ENCODE peak calls at places on chromosomes 13 and 19, in nine cellular contexts. One of them, this sample, is unnamed.

GRCh38 chr13:23505007-23505406 is 65.2 kb upstream of the TNFRSF19 start:
- DNase-seq in CD8-positive, alpha-beta T cell: no peak
- DNase-seq in OCI-LY7: no peak
- DNase-seq in naive thymus-derived CD4-positive, alpha-beta T cell: no peak
- DNase-seq in thoracic aorta: no peak
- DNase-seq in CD8-positive, alpha-beta memory T cell: no peak
- DNase-seq in mucosa of descending colon: no peak
- DNase-seq in neural progenitor cell: no peak
- DNase-seq in HCT116: no peak
- DNase-seq in this sample: no peak

GRCh38 chr19:10246511-10246910 is 5.5 kb upstream of the MRPL4 start:
- DNase-seq in CD8-positive, alpha-beta memory T cell: no peak
- DNase-seq in CD8-positive, alpha-beta T cell: no peak
- DNase-seq in neural progenitor cell: no peak
- DNase-seq in mucosa of descending colon: no peak
- DNase-seq in HCT116: no peak
- DNase-seq in OCI-LY7: peak; percentile 66
- DNase-seq in thoracic aorta: no peak
- DNase-seq in naive thymus-derived CD4-positive, alpha-beta T cell: no peak
- DNase-seq in this sample: no peak

GRCh38 chr19:3573162-3573857 is 566 bp downstream of the HMG20B start:
- DNase-seq in neural progenitor cell: peak; percentile 61
- DNase-seq in CD8-positive, alpha-beta memory T cell: no peak
- DNase-seq in CD8-positive, alpha-beta T cell: no peak
- DNase-seq in HCT116: no peak
- DNase-seq in OCI-LY7: peak; percentile 61
- DNase-seq in mucosa of descending colon: no peak
- DNase-seq in naive thymus-derived CD4-positive, alpha-beta T cell: no peak
- DNase-seq in thoracic aorta: no peak
- DNase-seq in this sample: no peak

GRCh38 chr13:33057019-33057785 is 41.0 kb downstream of the KL start:
- DNase-seq in OCI-LY7: peak; percentile 4
- DNase-seq in thoracic aorta: no peak
- DNase-seq in naive thymus-derived CD4-positive, alpha-beta T cell: no peak
- DNase-seq in HCT116: no peak
- DNase-seq in CD8-positive, alpha-beta memory T cell: no peak
- DNase-seq in neural progenitor cell: peak; percentile 52
- DNase-seq in mucosa of descending colon: no peak
- DNase-seq in CD8-positive, alpha-beta T cell: no peak
- DNase-seq in this sample: no peak

GRCh38 chr13:23469901-23470525 is 36.5 kb upstream of the SACS start:
- DNase-seq in naive thymus-derived CD4-positive, alpha-beta T cell: no peak
- DNase-seq in mucosa of descending colon: no peak
- DNase-seq in OCI-LY7: no peak
- DNase-seq in CD8-positive, alpha-beta memory T cell: no peak
- DNase-seq in CD8-positive, alpha-beta T cell: no peak
- DNase-seq in neural progenitor cell: peak; percentile 69
- DNase-seq in HCT116: no peak
- DNase-seq in thoracic aorta: no peak
- DNase-seq in this sample: peak; percentile 22

GRCh38 chr19:41696402-41697197 is 8.5 kb upstream of the CEACAM7 start:
- DNase-seq in OCI-LY7: no peak
- DNase-seq in thoracic aorta: no peak
- DNase-seq in CD8-positive, alpha-beta memory T cell: no peak
- DNase-seq in HCT116: no peak
- DNase-seq in CD8-positive, alpha-beta T cell: no peak
- DNase-seq in neural progenitor cell: no peak
- DNase-seq in naive thymus-derived CD4-positive, alpha-beta T cell: peak; percentile 4
- DNase-seq in mucosa of descending colon: peak; percentile 51
- DNase-seq in this sample: peak; percentile 19

GRCh38 chr13:73872397-73872796 is 261.8 kb downstream of the KLF12 start:
- DNase-seq in HCT116: no peak
- DNase-seq in mucosa of descending colon: no peak
- DNase-seq in CD8-positive, alpha-beta memory T cell: no peak
- DNase-seq in naive thymus-derived CD4-positive, alpha-beta T cell: no peak
- DNase-seq in thoracic aorta: no peak
- DNase-seq in neural progenitor cell: no peak
- DNase-seq in CD8-positive, alpha-beta T cell: no peak
- DNase-seq in OCI-LY7: no peak
- DNase-seq in this sample: no peak

GRCh38 chr19:11848594-11849263 is at the start of gene ZNF439:
- DNase-seq in mucosa of descending colon: peak; percentile 96
- DNase-seq in CD8-positive, alpha-beta T cell: peak; percentile 85
- DNase-seq in HCT116: no peak
- DNase-seq in naive thymus-derived CD4-positive, alpha-beta T cell: peak; percentile 74
- DNase-seq in neural progenitor cell: peak; percentile 80
- DNase-seq in thoracic aorta: peak; percentile 82
- DNase-seq in OCI-LY7: peak; percentile 97
- DNase-seq in CD8-positive, alpha-beta memory T cell: peak; percentile 79
- DNase-seq in this sample: no peak

GRCh38 chr13:64755961-64756360 is 2474.2 kb downstream of the PCDH9 start:
- DNase-seq in naive thymus-derived CD4-positive, alpha-beta T cell: no peak
- DNase-seq in OCI-LY7: no peak
- DNase-seq in CD8-positive, alpha-beta T cell: no peak
- DNase-seq in CD8-positive, alpha-beta memory T cell: no peak
- DNase-seq in mucosa of descending colon: no peak
- DNase-seq in HCT116: no peak
- DNase-seq in thoracic aorta: no peak
- DNase-seq in neural progenitor cell: no peak
- DNase-seq in this sample: no peak

GRCh38 chr13:52615817-52616216 is 26.4 kb upstream of the HNRNPA1L2 start:
- DNase-seq in OCI-LY7: peak; percentile 50
- DNase-seq in CD8-positive, alpha-beta T cell: no peak
- DNase-seq in HCT116: no peak
- DNase-seq in thoracic aorta: no peak
- DNase-seq in mucosa of descending colon: no peak
- DNase-seq in CD8-positive, alpha-beta memory T cell: no peak
- DNase-seq in naive thymus-derived CD4-positive, alpha-beta T cell: no peak
- DNase-seq in neural progenitor cell: no peak
- DNase-seq in this sample: no peak

GRCh38 chr19:1292419-1293151 is 6.9 kb downstream of the EFNA2 start:
- DNase-seq in CD8-positive, alpha-beta T cell: no peak
- DNase-seq in naive thymus-derived CD4-positive, alpha-beta T cell: no peak
- DNase-seq in thoracic aorta: no peak
- DNase-seq in OCI-LY7: no peak
- DNase-seq in neural progenitor cell: no peak
- DNase-seq in mucosa of descending colon: no peak
- DNase-seq in CD8-positive, alpha-beta memory T cell: no peak
- DNase-seq in HCT116: no peak
- DNase-seq in this sample: no peak

GRCh38 chr19:30555075-30555787 is 183.0 kb downstream of the ZNF536 start:
- DNase-seq in naive thymus-derived CD4-positive, alpha-beta T cell: no peak
- DNase-seq in HCT116: no peak
- DNase-seq in neural progenitor cell: no peak
- DNase-seq in mucosa of descending colon: no peak
- DNase-seq in CD8-positive, alpha-beta memory T cell: no peak
- DNase-seq in CD8-positive, alpha-beta T cell: no peak
- DNase-seq in thoracic aorta: no peak
- DNase-seq in OCI-LY7: no peak
- DNase-seq in this sample: no peak

GRCh38 chr13:28531195-28531955 is 36.4 kb upstream of the FLT1 start:
- DNase-seq in OCI-LY7: no peak
- DNase-seq in naive thymus-derived CD4-positive, alpha-beta T cell: no peak
- DNase-seq in HCT116: no peak
- DNase-seq in CD8-positive, alpha-beta T cell: no peak
- DNase-seq in neural progenitor cell: peak; percentile 79
- DNase-seq in CD8-positive, alpha-beta memory T cell: no peak
- DNase-seq in thoracic aorta: no peak
- DNase-seq in mucosa of descending colon: peak; percentile 63
- DNase-seq in this sample: peak; percentile 26
- H3K4me3 ChIP-seq in OCI-LY7: no peak overlapping the region
- H3K4me3 ChIP-seq in naive thymus-derived CD4-positive, alpha-beta T cell: no peak overlapping the region
- H3K4me3 ChIP-seq in HCT116: peak overlapping the region; percentile 37
- H3K4me3 ChIP-seq in CD8-positive, alpha-beta T cell: no peak overlapping the region
- H3K4me3 ChIP-seq in neural progenitor cell: peak overlapping the region; percentile 66
- H3K4me3 ChIP-seq in CD8-positive, alpha-beta memory T cell: no peak overlapping the region
- H3K4me3 ChIP-seq in thoracic aorta: peak overlapping the region; percentile 69
- H3K4me3 ChIP-seq in mucosa of descending colon: no peak overlapping the region
- H3K4me3 ChIP-seq in this sample: peak overlapping the region; percentile 29

DNA sequence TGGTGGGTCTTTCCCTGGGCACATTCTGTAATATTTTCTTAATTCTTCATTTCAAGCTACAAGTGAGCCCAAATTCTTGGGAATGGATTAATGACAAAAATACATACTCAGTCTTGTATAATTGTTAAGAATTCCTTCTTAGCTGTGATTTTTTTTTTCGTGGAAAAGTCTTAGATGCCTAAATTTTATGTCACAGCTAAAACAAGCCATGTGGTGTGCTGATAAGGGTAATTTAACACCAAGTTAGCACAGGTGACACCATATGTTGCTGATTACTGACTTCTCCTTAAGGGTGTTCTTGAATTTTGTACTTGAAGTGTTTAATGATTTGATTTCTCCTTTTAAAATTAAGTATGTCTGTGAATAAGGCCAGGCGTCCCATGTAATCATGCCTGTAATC is 29.3 kb downstream of the WDFY2 start:
- DNase-seq in OCI-LY7: no peak
- DNase-seq in HCT116: no peak
- DNase-seq in neural progenitor cell: no peak
- DNase-seq in CD8-positive, alpha-beta memory T cell: no peak
- DNase-seq in mucosa of descending colon: no peak
- DNase-seq in thoracic aorta: no peak
- DNase-seq in CD8-positive, alpha-beta T cell: no peak
- DNase-seq in naive thymus-derived CD4-positive, alpha-beta T cell: no peak
- DNase-seq in this sample: no peak
- H3K4me1 ChIP-seq in OCI-LY7: peaks cover 17% of the 10 kb centered on the region
- H3K4me1 ChIP-seq in HCT116: no peaks in the 10 kb centered on the region
- H3K4me1 ChIP-seq in neural progenitor cell: peaks cover 6% of the 10 kb centered on the region
- H3K4me1 ChIP-seq in CD8-positive, alpha-beta memory T cell: peaks cover 11% of the 10 kb centered on the region
- H3K4me1 ChIP-seq in mucosa of descending colon: no peaks in the 10 kb centered on the region
- H3K4me1 ChIP-seq in thoracic aorta: peaks cover 26% of the 10 kb centered on the region
- H3K4me1 ChIP-seq in CD8-positive, alpha-beta T cell: peaks cover 3% of the 10 kb centered on the region
- H3K4me1 ChIP-seq in naive thymus-derived CD4-positive, alpha-beta T cell: peaks cover 3% of the 10 kb centered on the region
- H3K4me1 ChIP-seq in this sample: peaks cover 6% of the 10 kb centered on the region

GRCh38 chr13:111325941-111326620 is 5.6 kb downstream of the TEX29 start:
- DNase-seq in HCT116: no peak
- DNase-seq in OCI-LY7: no peak
- DNase-seq in mucosa of descending colon: no peak
- DNase-seq in naive thymus-derived CD4-positive, alpha-beta T cell: no peak
- DNase-seq in neural progenitor cell: no peak
- DNase-seq in CD8-positive, alpha-beta T cell: no peak
- DNase-seq in thoracic aorta: no peak
- DNase-seq in CD8-positive, alpha-beta memory T cell: no peak
- DNase-seq in this sample: no peak

GRCh38 chr13:111326981-111327642 is 6.7 kb downstream of the TEX29 start:
- DNase-seq in neural progenitor cell: no peak
- DNase-seq in thoracic aorta: no peak
- DNase-seq in HCT116: no peak
- DNase-seq in CD8-positive, alpha-beta memory T cell: no peak
- DNase-seq in CD8-positive, alpha-beta T cell: no peak
- DNase-seq in mucosa of descending colon: no peak
- DNase-seq in OCI-LY7: no peak
- DNase-seq in naive thymus-derived CD4-positive, alpha-beta T cell: no peak
- DNase-seq in this sample: no peak

GRCh38 chr13:111325146-111325890 is 4.9 kb downstream of the TEX29 start:
- DNase-seq in OCI-LY7: no peak
- DNase-seq in CD8-positive, alpha-beta memory T cell: no peak
- DNase-seq in naive thymus-derived CD4-positive, alpha-beta T cell: no peak
- DNase-seq in neural progenitor cell: no peak
- DNase-seq in HCT116: no peak
- DNase-seq in CD8-positive, alpha-beta T cell: no peak
- DNase-seq in thoracic aorta: no peak
- DNase-seq in mucosa of descending colon: no peak
- DNase-seq in this sample: no peak

GRCh38 chr13:111327701-111328100 is 7.3 kb downstream of the TEX29 start:
- DNase-seq in mucosa of descending colon: no peak
- DNase-seq in HCT116: no peak
- DNase-seq in neural progenitor cell: no peak
- DNase-seq in CD8-positive, alpha-beta T cell: no peak
- DNase-seq in naive thymus-derived CD4-positive, alpha-beta T cell: no peak
- DNase-seq in thoracic aorta: no peak
- DNase-seq in OCI-LY7: no peak
- DNase-seq in CD8-positive, alpha-beta memory T cell: no peak
- DNase-seq in this sample: no peak

GRCh38 chr13:111326621-111326965 is 6.2 kb downstream of the TEX29 start:
- DNase-seq in neural progenitor cell: no peak
- DNase-seq in HCT116: no peak
- DNase-seq in CD8-positive, alpha-beta T cell: no peak
- DNase-seq in CD8-positive, alpha-beta memory T cell: no peak
- DNase-seq in OCI-LY7: no peak
- DNase-seq in thoracic aorta: no peak
- DNase-seq in naive thymus-derived CD4-positive, alpha-beta T cell: no peak
- DNase-seq in mucosa of descending colon: no peak
- DNase-seq in this sample: no peak
- H3K4me3 ChIP-seq in neural progenitor cell: no peak overlapping the region
- H3K4me3 ChIP-seq in HCT116: no peak overlapping the region
- H3K4me3 ChIP-seq in CD8-positive, alpha-beta T cell: no peak overlapping the region
- H3K4me3 ChIP-seq in CD8-positive, alpha-beta memory T cell: no peak overlapping the region
- H3K4me3 ChIP-seq in OCI-LY7: no peak overlapping the region
- H3K4me3 ChIP-seq in thoracic aorta: no peak overlapping the region
- H3K4me3 ChIP-seq in naive thymus-derived CD4-positive, alpha-beta T cell: no peak overlapping the region
- H3K4me3 ChIP-seq in mucosa of descending colon: no peak overlapping the region
- H3K4me3 ChIP-seq in this sample: no peak overlapping the region

GRCh38 chr19:15296841-15297415 is 35.4 kb downstream of the BRD4 start:
- DNase-seq in OCI-LY7: no peak
- DNase-seq in CD8-positive, alpha-beta T cell: no peak
- DNase-seq in CD8-positive, alpha-beta memory T cell: peak; percentile 24
- DNase-seq in neural progenitor cell: no peak
- DNase-seq in HCT116: no peak
- DNase-seq in thoracic aorta: no peak
- DNase-seq in naive thymus-derived CD4-positive, alpha-beta T cell: no peak
- DNase-seq in mucosa of descending colon: no peak
- DNase-seq in this sample: no peak
- H3K4me1 ChIP-seq in OCI-LY7: peaks cover 87% of the 10 kb centered on the region
- H3K4me1 ChIP-seq in CD8-positive, alpha-beta T cell: peaks cover 84% of the 10 kb centered on the region
- H3K4me1 ChIP-seq in CD8-positive, alpha-beta memory T cell: peaks cover 93% of the 10 kb centered on the region
- H3K4me1 ChIP-seq in neural progenitor cell: peaks cover 33% of the 10 kb centered on the region
- H3K4me1 ChIP-seq in HCT116: no peaks in the 10 kb centered on the region
- H3K4me1 ChIP-seq in thoracic aorta: peaks cover 74% of the 10 kb centered on the region
- H3K4me1 ChIP-seq in naive thymus-derived CD4-positive, alpha-beta T cell: peaks cover 75% of the 10 kb centered on the region
- H3K4me1 ChIP-seq in mucosa of descending colon: peaks cover 68% of the 10 kb centered on the region
- H3K4me1 ChIP-seq in this sample: peaks cover 36% of the 10 kb centered on the region

GRCh38 chr19:35248310-35249145 is at the start of gene LSR:
- DNase-seq in thoracic aorta: no peak
- DNase-seq in HCT116: peak; percentile 94
- DNase-seq in naive thymus-derived CD4-positive, alpha-beta T cell: peak; percentile 53
- DNase-seq in neural progenitor cell: peak; percentile 97
- DNase-seq in mucosa of descending colon: peak; percentile 93
- DNase-seq in CD8-positive, alpha-beta memory T cell: peak; percentile 82
- DNase-seq in CD8-positive, alpha-beta T cell: peak; percentile 74
- DNase-seq in OCI-LY7: peak; percentile 99
- DNase-seq in this sample: peak; percentile 87
- H3K4me3 ChIP-seq in thoracic aorta: peak within 1 kb of the TSS; percentile 73
- H3K4me3 ChIP-seq in HCT116: peak within 1 kb of the TSS; percentile 99
- H3K4me3 ChIP-seq in naive thymus-derived CD4-positive, alpha-beta T cell: peak within 1 kb of the TSS; percentile 81
- H3K4me3 ChIP-seq in neural progenitor cell: peak within 1 kb of the TSS; percentile 95
- H3K4me3 ChIP-seq in mucosa of descending colon: peak within 1 kb of the TSS; percentile 77
- H3K4me3 ChIP-seq in CD8-positive, alpha-beta memory T cell: peak within 1 kb of the TSS; percentile 76
- H3K4me3 ChIP-seq in CD8-positive, alpha-beta T cell: peak within 1 kb of the TSS; percentile 96
- H3K4me3 ChIP-seq in OCI-LY7: peak within 1 kb of the TSS; percentile 82
- H3K4me3 ChIP-seq in this sample: peak within 1 kb of the TSS; percentile 98